ENCODE peak calls at places on chromosomes 5 and 9, in eight cellular contexts. L is stimulated activated effector memory CD8-positive, alpha-beta T cell treated with anti-CD3 and anti-CD28 coated beads, Interleukin-12 subunit alpha, Interleukin-12 subunit beta, amount 100 ng/mL, for 72 hours; R is CD4-positive, alpha-beta memory T cell; N is aorta; A is stimulated activated CD4-positive, alpha-beta T cell treated with anti-CD3 and anti-CD28 coated beads, TNF-alpha, amount 100 ng/mL, for 24 hours; F is ovary; X is uterus; Z is spleen. H is an unnamed sample.
A peak's percentile ranks its signal among the peaks of the same experiment; 100 is the strongest.

GRCh38 chr9:18472915-18473314 is 1.0 kb upstream of the ADAMTSL1 start:
- DNase-seq in L (no peak), N (no peak), A (no peak), F (peak; percentile 19), R (no peak), X (no peak), Z (no peak), H (peak; percentile 55)

GRCh38 chr9:78972303-78973002 is 599.3 kb upstream of the TLE4 start:
- DNase-seq in X (no peak), R (no peak), F (no peak), N (no peak), A (no peak), L (no peak), Z (no peak), H (no peak)

GRCh38 chr9:111483419-111483861 is 743 bp downstream of the ECPAS start:
- DNase-seq in Z (no peak), F (peak; percentile 51), L (no peak), N (peak; percentile 82), R (no peak), X (no peak), A (peak; percentile 46), H (no peak)

GRCh38 chr5:37638897-37639296 is 200.9 kb downstream of the GDNF start:
- DNase-seq in R (no peak), Z (no peak), L (no peak), A (no peak), F (no peak), N (no peak), X (no peak), H (no peak)

GRCh38 chr5:67214036-67214435 is 17.4 kb upstream of the CD180 start:
- DNase-seq in N (no peak), X (no peak), A (no peak), F (no peak), Z (no peak), L (no peak), R (no peak), H (no peak)

GRCh38 chr9:138067594-138068367 is 190.2 kb downstream of the CACNA1B start:
- DNase-seq in L (no peak), R (no peak), Z (peak; percentile 30), N (peak; percentile 49), A (no peak), X (peak; percentile 2), F (peak; percentile 0), H (no peak)

GRCh38 chr9:121399883-121400607 is 30.0 kb upstream of the STOM start:
- DNase-seq in Z (no peak), L (no peak), N (no peak), X (no peak), R (peak; percentile 61), F (no peak), A (no peak), H (no peak)

GRCh38 chr5:159751459-159751858 is 164.8 kb upstream of the ADRA1B start:
- DNase-seq in F (no peak), A (no peak), R (no peak), L (no peak), Z (no peak), N (no peak), X (no peak), H (no peak)

GRCh38 chr5:73230264-73231244 is 57.6 kb downstream of the TMEM174 start:
- DNase-seq in R (no peak), X (no peak), F (no peak), A (no peak), L (no peak), N (no peak), Z (no peak), H (no peak)

GRCh38 chr5:23234153-23234729 is 273.2 kb upstream of the PRDM9 start:
- DNase-seq in R (no peak), Z (no peak), X (no peak), N (no peak), F (no peak), A (no peak), L (no peak), H (no peak)

GRCh38 chr5:73367650-73368049 is 80.9 kb downstream of the FOXD1 start:
- DNase-seq in F (no peak), Z (no peak), R (no peak), N (no peak), A (no peak), L (no peak), X (no peak), H (no peak)

GRCh38 chr9:99820330-99821186 is 1.1 kb upstream of the NR4A3 start:
- DNase-seq in X (peak; percentile 73), R (peak; percentile 69), L (peak; percentile 83), A (peak; percentile 65), F (peak; percentile 74), N (peak; percentile 80), Z (peak; percentile 86), H (peak; percentile 75)

GRCh38 chr9:125950880-125951471 is 203.8 kb downstream of the PBX3 start:
- DNase-seq in A (no peak), N (no peak), F (no peak), Z (no peak), R (no peak), L (no peak), X (no peak), H (no peak)

GRCh38 chr5:173474881-173475287 is 141.6 kb downstream of the BOD1 start:
- DNase-seq in F (no peak), A (no peak), X (no peak), L (no peak), R (no peak), Z (no peak), N (no peak), H (no peak)

GRCh38 chr5:37533851-37534250 is 154.7 kb downstream of the WDR70 start:
- DNase-seq in A (no peak), L (no peak), F (no peak), X (no peak), R (no peak), Z (no peak), N (no peak), H (no peak)

GRCh38 chr5:36887532-36887931 is 11.0 kb downstream of the NIPBL start:
- DNase-seq in L (no peak), X (no peak), F (no peak), A (no peak), N (no peak), Z (no peak), R (no peak), H (no peak)

GRCh38 chr9:1429328-1429727 is 379.2 kb downstream of the DMRT2 start:
- DNase-seq in Z (no peak), A (no peak), R (no peak), F (no peak), X (no peak), L (no peak), N (no peak), H (no peak)

GRCh38 chr5:148979104-148979723 is 83.6 kb downstream of the SH3TC2 start:
- DNase-seq in Z (no peak), X (no peak), R (no peak), F (no peak), L (no peak), N (no peak), A (no peak), H (no peak)

GRCh38 chr9:1869843-1870242 is 145.3 kb upstream of the SMARCA2 start:
- DNase-seq in R (peak; percentile 12), F (no peak), A (peak; percentile 17), Z (no peak), X (no peak), N (no peak), L (peak; percentile 60), H (no peak)

GRCh38 chr9:15873573-15874177 is 320.8 kb downstream of the CCDC171 start:
- DNase-seq in N (no peak), L (no peak), A (no peak), R (no peak), F (no peak), Z (no peak), X (no peak), H (no peak)

GRCh38 chr9:31347082-31347617 is 1037.3 kb upstream of the ACO1 start:
- DNase-seq in F (no peak), A (no peak), L (no peak), Z (no peak), R (peak; percentile 72), X (no peak), N (no peak), H (no peak)

GRCh38 chr9:131885144-131885609 is 145.3 kb upstream of the RAPGEF1 start:
- DNase-seq in N (no peak), R (no peak), Z (no peak), F (no peak), A (no peak), L (no peak), X (no peak), H (no peak)

GRCh38 chr5:169721771-169722170 is 84.7 kb downstream of the DOCK2 start:
- DNase-seq in R (no peak), Z (no peak), X (no peak), F (no peak), L (no peak), N (no peak), A (no peak), H (no peak)

GRCh38 chr5:57171818-57172465 is 1.9 kb upstream of the GPBP1 start:
- DNase-seq in Z (no peak), R (no peak), A (peak; percentile 27), F (no peak), X (no peak), N (no peak), L (no peak), H (peak; percentile 37)

GRCh38 chr9:105341784-105342183 is 97.3 kb downstream of the SLC44A1 start:
- DNase-seq in L (no peak), Z (no peak), R (no peak), N (no peak), X (no peak), F (no peak), A (no peak), H (no peak)

GRCh38 chr5:148416921-148417320 is 33.2 kb downstream of the FBXO38 start:
- DNase-seq in R (no peak), A (no peak), Z (no peak), N (no peak), X (no peak), L (no peak), F (no peak), H (peak; percentile 59)

GRCh38 chr9:116924462-116925110 is 237.5 kb downstream of the TRIM32 start:
- DNase-seq in F (no peak), N (no peak), A (no peak), L (no peak), X (no peak), R (no peak), Z (no peak), H (no peak)

GRCh38 chr9:130143974-130144373 is 28.2 kb upstream of the NCS1 start:
- DNase-seq in R (no peak), L (no peak), X (peak; percentile 63), Z (no peak), N (no peak), F (peak; percentile 67), A (peak; percentile 15), H (peak; percentile 73)

GRCh38 chr5:438481-438981 is 4.4 kb upstream of the EXOC3 start:
- DNase-seq in F (no peak), X (no peak), A (no peak), L (no peak), N (peak; percentile 49), Z (peak; percentile 65), R (no peak), H (peak; percentile 3)

GRCh38 chr9:116673375-116673774 is 13.7 kb upstream of the TRIM32 start:
- DNase-seq in Z (no peak), L (no peak), R (no peak), N (no peak), X (no peak), F (no peak), A (no peak), H (no peak)

GRCh38 chr5:72402381-72402890 is 82.3 kb downstream of the PTCD2 start:
- DNase-seq in Z (no peak), N (no peak), L (no peak), F (no peak), X (no peak), R (no peak), A (no peak), H (no peak)

GRCh38 chr5:43389679-43390329 is 22.4 kb downstream of the CCL28 start:
- DNase-seq in Z (no peak), X (peak; percentile 18), F (no peak), R (peak; percentile 45), A (peak; percentile 21), N (no peak), L (peak; percentile 64), H (peak; percentile 69)

GRCh38 chr9:116555556-116556180 is 131.4 kb upstream of the TRIM32 start:
- DNase-seq in L (no peak), X (no peak), R (no peak), Z (no peak), N (no peak), F (no peak), A (no peak), H (no peak)

GRCh38 chr9:121893787-121894186 is 199.3 kb downstream of the TTLL11 start:
- DNase-seq in N (no peak), Z (no peak), L (no peak), X (no peak), R (no peak), A (no peak), F (no peak), H (no peak)

H was measured in adrenal gland.